ENCODE peak calls at places on chromosome 16, in ten cellular contexts. One of them, this sample, is unnamed.

GRCh38 chr16:22314661-22315626 is 17.7 kb downstream of the POLR3E start:
- DNase-seq in Ammon's horn: no peak
- DNase-seq in activated effector memory CD4-positive, alpha-beta T cell treated with Interleukin-2 at 50 U/mL for 16 hours: no peak
- DNase-seq in colonic mucosa: no peak
- DNase-seq in aorta: no peak
- DNase-seq in thoracic aorta: no peak
- DNase-seq in NCI-H345: no peak
- DNase-seq in stimulated activated CD4-positive, alpha-beta T cell treated with anti-CD3 and anti-CD28 coated beads, Interleukin-1b, Interleukin-23, amount 100 ng/mL, for 1 hour: no peak
- DNase-seq in T-helper 2 cell treated with Interferon-gamma antibody and Interleukin-4, amounts not matched to agents 5 μg/mL and 100 μg/mL, for 36 hours: no peak
- DNase-seq in activated T-helper 1 cell treated with Interleukin-2 at 50 U/mL for 16 hours: no peak
- DNase-seq in this sample: no peak

GRCh38 chr16:80527297-80527696 is 13.5 kb upstream of the DYNLRB2 start:
- DNase-seq in Ammon's horn: no peak
- DNase-seq in activated effector memory CD4-positive, alpha-beta T cell treated with Interleukin-2 at 50 U/mL for 16 hours: peak
- DNase-seq in colonic mucosa: peak
- DNase-seq in aorta: no peak
- DNase-seq in thoracic aorta: no peak
- DNase-seq in NCI-H345: peak
- DNase-seq in stimulated activated CD4-positive, alpha-beta T cell treated with anti-CD3 and anti-CD28 coated beads, Interleukin-1b, Interleukin-23, amount 100 ng/mL, for 1 hour: no peak
- DNase-seq in T-helper 2 cell treated with Interferon-gamma antibody and Interleukin-4, amounts not matched to agents 5 μg/mL and 100 μg/mL, for 36 hours: peak
- DNase-seq in activated T-helper 1 cell treated with Interleukin-2 at 50 U/mL for 16 hours: peak
- DNase-seq in this sample: peak

GRCh38 chr16:88672776-88673175 is 9.9 kb upstream of the MVD start:
- DNase-seq in Ammon's horn: no peak
- DNase-seq in activated effector memory CD4-positive, alpha-beta T cell treated with Interleukin-2 at 50 U/mL for 16 hours: no peak
- DNase-seq in colonic mucosa: no peak
- DNase-seq in aorta: no peak
- DNase-seq in thoracic aorta: no peak
- DNase-seq in NCI-H345: no peak
- DNase-seq in stimulated activated CD4-positive, alpha-beta T cell treated with anti-CD3 and anti-CD28 coated beads, Interleukin-1b, Interleukin-23, amount 100 ng/mL, for 1 hour: no peak
- DNase-seq in T-helper 2 cell treated with Interferon-gamma antibody and Interleukin-4, amounts not matched to agents 5 μg/mL and 100 μg/mL, for 36 hours: no peak
- DNase-seq in activated T-helper 1 cell treated with Interleukin-2 at 50 U/mL for 16 hours: no peak
- DNase-seq in this sample: no peak

GRCh38 chr16:64731891-64732290 is 390.0 kb downstream of the CDH11 start:
- DNase-seq in Ammon's horn: no peak
- DNase-seq in activated effector memory CD4-positive, alpha-beta T cell treated with Interleukin-2 at 50 U/mL for 16 hours: no peak
- DNase-seq in colonic mucosa: no peak
- DNase-seq in aorta: no peak
- DNase-seq in thoracic aorta: no peak
- DNase-seq in NCI-H345: no peak
- DNase-seq in stimulated activated CD4-positive, alpha-beta T cell treated with anti-CD3 and anti-CD28 coated beads, Interleukin-1b, Interleukin-23, amount 100 ng/mL, for 1 hour: no peak
- DNase-seq in T-helper 2 cell treated with Interferon-gamma antibody and Interleukin-4, amounts not matched to agents 5 μg/mL and 100 μg/mL, for 36 hours: no peak
- DNase-seq in activated T-helper 1 cell treated with Interleukin-2 at 50 U/mL for 16 hours: no peak
- DNase-seq in this sample: no peak

GRCh38 chr16:11152677-11153321 is 103.2 kb downstream of the SOCS1 start:
- DNase-seq in Ammon's horn: no peak
- DNase-seq in activated effector memory CD4-positive, alpha-beta T cell treated with Interleukin-2 at 50 U/mL for 16 hours: no peak
- DNase-seq in colonic mucosa: no peak
- DNase-seq in aorta: no peak
- DNase-seq in thoracic aorta: no peak
- DNase-seq in NCI-H345: peak
- DNase-seq in stimulated activated CD4-positive, alpha-beta T cell treated with anti-CD3 and anti-CD28 coated beads, Interleukin-1b, Interleukin-23, amount 100 ng/mL, for 1 hour: no peak
- DNase-seq in T-helper 2 cell treated with Interferon-gamma antibody and Interleukin-4, amounts not matched to agents 5 μg/mL and 100 μg/mL, for 36 hours: no peak
- DNase-seq in activated T-helper 1 cell treated with Interleukin-2 at 50 U/mL for 16 hours: no peak
- DNase-seq in this sample: no peak

GRCh38 chr16:47713225-47713595 is 252.1 kb downstream of the PHKB start:
- DNase-seq in Ammon's horn: no peak
- DNase-seq in activated effector memory CD4-positive, alpha-beta T cell treated with Interleukin-2 at 50 U/mL for 16 hours: no peak
- DNase-seq in colonic mucosa: no peak
- DNase-seq in aorta: no peak
- DNase-seq in thoracic aorta: no peak
- DNase-seq in NCI-H345: no peak
- DNase-seq in stimulated activated CD4-positive, alpha-beta T cell treated with anti-CD3 and anti-CD28 coated beads, Interleukin-1b, Interleukin-23, amount 100 ng/mL, for 1 hour: no peak
- DNase-seq in T-helper 2 cell treated with Interferon-gamma antibody and Interleukin-4, amounts not matched to agents 5 μg/mL and 100 μg/mL, for 36 hours: peak
- DNase-seq in activated T-helper 1 cell treated with Interleukin-2 at 50 U/mL for 16 hours: no peak
- DNase-seq in this sample: no peak

GRCh38 chr16:27685802-27686201 is 135.9 kb downstream of the KATNIP start:
- DNase-seq in Ammon's horn: no peak
- DNase-seq in activated effector memory CD4-positive, alpha-beta T cell treated with Interleukin-2 at 50 U/mL for 16 hours: no peak
- DNase-seq in colonic mucosa: no peak
- DNase-seq in aorta: no peak
- DNase-seq in thoracic aorta: no peak
- DNase-seq in NCI-H345: no peak
- DNase-seq in stimulated activated CD4-positive, alpha-beta T cell treated with anti-CD3 and anti-CD28 coated beads, Interleukin-1b, Interleukin-23, amount 100 ng/mL, for 1 hour: no peak
- DNase-seq in T-helper 2 cell treated with Interferon-gamma antibody and Interleukin-4, amounts not matched to agents 5 μg/mL and 100 μg/mL, for 36 hours: no peak
- DNase-seq in activated T-helper 1 cell treated with Interleukin-2 at 50 U/mL for 16 hours: no peak
- DNase-seq in this sample: no peak

GRCh38 chr16:48250520-48251278 is 3.4 kb upstream of the ABCC11 start:
- DNase-seq in Ammon's horn: no peak
- DNase-seq in activated effector memory CD4-positive, alpha-beta T cell treated with Interleukin-2 at 50 U/mL for 16 hours: no peak
- DNase-seq in colonic mucosa: no peak
- DNase-seq in aorta: no peak
- DNase-seq in thoracic aorta: no peak
- DNase-seq in NCI-H345: no peak
- DNase-seq in stimulated activated CD4-positive, alpha-beta T cell treated with anti-CD3 and anti-CD28 coated beads, Interleukin-1b, Interleukin-23, amount 100 ng/mL, for 1 hour: no peak
- DNase-seq in T-helper 2 cell treated with Interferon-gamma antibody and Interleukin-4, amounts not matched to agents 5 μg/mL and 100 μg/mL, for 36 hours: no peak
- DNase-seq in activated T-helper 1 cell treated with Interleukin-2 at 50 U/mL for 16 hours: no peak
- DNase-seq in this sample: no peak

GRCh38 chr16:81486555-81487061 is 42.0 kb downstream of the CMIP start:
- DNase-seq in Ammon's horn: no peak
- DNase-seq in activated effector memory CD4-positive, alpha-beta T cell treated with Interleukin-2 at 50 U/mL for 16 hours: no peak
- DNase-seq in colonic mucosa: peak
- DNase-seq in aorta: peak
- DNase-seq in thoracic aorta: no peak
- DNase-seq in NCI-H345: no peak
- DNase-seq in stimulated activated CD4-positive, alpha-beta T cell treated with anti-CD3 and anti-CD28 coated beads, Interleukin-1b, Interleukin-23, amount 100 ng/mL, for 1 hour: no peak
- DNase-seq in T-helper 2 cell treated with Interferon-gamma antibody and Interleukin-4, amounts not matched to agents 5 μg/mL and 100 μg/mL, for 36 hours: no peak
- DNase-seq in activated T-helper 1 cell treated with Interleukin-2 at 50 U/mL for 16 hours: no peak
- DNase-seq in this sample: no peak

GRCh38 chr16:16007743-16008111 is 58.3 kb downstream of the ABCC1 start:
- DNase-seq in Ammon's horn: no peak
- DNase-seq in activated effector memory CD4-positive, alpha-beta T cell treated with Interleukin-2 at 50 U/mL for 16 hours: no peak
- DNase-seq in colonic mucosa: no peak
- DNase-seq in aorta: no peak
- DNase-seq in thoracic aorta: no peak
- DNase-seq in NCI-H345: no peak
- DNase-seq in stimulated activated CD4-positive, alpha-beta T cell treated with anti-CD3 and anti-CD28 coated beads, Interleukin-1b, Interleukin-23, amount 100 ng/mL, for 1 hour: no peak
- DNase-seq in T-helper 2 cell treated with Interferon-gamma antibody and Interleukin-4, amounts not matched to agents 5 μg/mL and 100 μg/mL, for 36 hours: no peak
- DNase-seq in activated T-helper 1 cell treated with Interleukin-2 at 50 U/mL for 16 hours: no peak
- DNase-seq in this sample: no peak

GRCh38 chr16:46620265-46621005 is 744 bp downstream of the SHCBP1 start:
- DNase-seq in Ammon's horn: no peak
- DNase-seq in activated effector memory CD4-positive, alpha-beta T cell treated with Interleukin-2 at 50 U/mL for 16 hours: no peak
- DNase-seq in colonic mucosa: peak
- DNase-seq in aorta: no peak
- DNase-seq in thoracic aorta: no peak
- DNase-seq in NCI-H345: no peak
- DNase-seq in stimulated activated CD4-positive, alpha-beta T cell treated with anti-CD3 and anti-CD28 coated beads, Interleukin-1b, Interleukin-23, amount 100 ng/mL, for 1 hour: no peak
- DNase-seq in T-helper 2 cell treated with Interferon-gamma antibody and Interleukin-4, amounts not matched to agents 5 μg/mL and 100 μg/mL, for 36 hours: no peak
- DNase-seq in activated T-helper 1 cell treated with Interleukin-2 at 50 U/mL for 16 hours: no peak
- DNase-seq in this sample: no peak

GRCh38 chr16:1133810-1134520 is 18.9 kb upstream of the CACNA1H start:
- DNase-seq in Ammon's horn: no peak
- DNase-seq in activated effector memory CD4-positive, alpha-beta T cell treated with Interleukin-2 at 50 U/mL for 16 hours: no peak
- DNase-seq in colonic mucosa: no peak
- DNase-seq in aorta: no peak
- DNase-seq in thoracic aorta: no peak
- DNase-seq in NCI-H345: no peak
- DNase-seq in stimulated activated CD4-positive, alpha-beta T cell treated with anti-CD3 and anti-CD28 coated beads, Interleukin-1b, Interleukin-23, amount 100 ng/mL, for 1 hour: no peak
- DNase-seq in T-helper 2 cell treated with Interferon-gamma antibody and Interleukin-4, amounts not matched to agents 5 μg/mL and 100 μg/mL, for 36 hours: no peak
- DNase-seq in activated T-helper 1 cell treated with Interleukin-2 at 50 U/mL for 16 hours: no peak
- DNase-seq in this sample: no peak

GRCh38 chr16:4613636-4614570 is 785 bp downstream of the UBALD1 start:
- DNase-seq in Ammon's horn: no peak
- DNase-seq in activated effector memory CD4-positive, alpha-beta T cell treated with Interleukin-2 at 50 U/mL for 16 hours: peak
- DNase-seq in colonic mucosa: no peak
- DNase-seq in aorta: peak
- DNase-seq in thoracic aorta: no peak
- DNase-seq in NCI-H345: peak
- DNase-seq in stimulated activated CD4-positive, alpha-beta T cell treated with anti-CD3 and anti-CD28 coated beads, Interleukin-1b, Interleukin-23, amount 100 ng/mL, for 1 hour: no peak
- DNase-seq in T-helper 2 cell treated with Interferon-gamma antibody and Interleukin-4, amounts not matched to agents 5 μg/mL and 100 μg/mL, for 36 hours: peak
- DNase-seq in activated T-helper 1 cell treated with Interleukin-2 at 50 U/mL for 16 hours: no peak
- DNase-seq in this sample: no peak

GRCh38 chr16:57066625-57067024 is 25.8 kb upstream of the CPNE2 start:
- DNase-seq in Ammon's horn: no peak
- DNase-seq in activated effector memory CD4-positive, alpha-beta T cell treated with Interleukin-2 at 50 U/mL for 16 hours: no peak
- DNase-seq in colonic mucosa: no peak
- DNase-seq in aorta: no peak
- DNase-seq in thoracic aorta: no peak
- DNase-seq in NCI-H345: no peak
- DNase-seq in stimulated activated CD4-positive, alpha-beta T cell treated with anti-CD3 and anti-CD28 coated beads, Interleukin-1b, Interleukin-23, amount 100 ng/mL, for 1 hour: no peak
- DNase-seq in T-helper 2 cell treated with Interferon-gamma antibody and Interleukin-4, amounts not matched to agents 5 μg/mL and 100 μg/mL, for 36 hours: no peak
- DNase-seq in activated T-helper 1 cell treated with Interleukin-2 at 50 U/mL for 16 hours: no peak
- DNase-seq in this sample: no peak

GRCh38 chr16:69927056-69927757 is 23.9 kb upstream of the CLEC18A start:
- DNase-seq in Ammon's horn: peak
- DNase-seq in activated effector memory CD4-positive, alpha-beta T cell treated with Interleukin-2 at 50 U/mL for 16 hours: no peak
- DNase-seq in colonic mucosa: no peak
- DNase-seq in aorta: peak
- DNase-seq in thoracic aorta: no peak
- DNase-seq in NCI-H345: no peak
- DNase-seq in stimulated activated CD4-positive, alpha-beta T cell treated with anti-CD3 and anti-CD28 coated beads, Interleukin-1b, Interleukin-23, amount 100 ng/mL, for 1 hour: no peak
- DNase-seq in T-helper 2 cell treated with Interferon-gamma antibody and Interleukin-4, amounts not matched to agents 5 μg/mL and 100 μg/mL, for 36 hours: no peak
- DNase-seq in activated T-helper 1 cell treated with Interleukin-2 at 50 U/mL for 16 hours: no peak
- DNase-seq in this sample: no peak

GRCh38 chr16:84820771-84821170 is 986 bp downstream of the CRISPLD2 start:
- DNase-seq in Ammon's horn: no peak
- DNase-seq in activated effector memory CD4-positive, alpha-beta T cell treated with Interleukin-2 at 50 U/mL for 16 hours: no peak
- DNase-seq in colonic mucosa: no peak
- DNase-seq in aorta: no peak
- DNase-seq in thoracic aorta: no peak
- DNase-seq in NCI-H345: no peak
- DNase-seq in stimulated activated CD4-positive, alpha-beta T cell treated with anti-CD3 and anti-CD28 coated beads, Interleukin-1b, Interleukin-23, amount 100 ng/mL, for 1 hour: no peak
- DNase-seq in T-helper 2 cell treated with Interferon-gamma antibody and Interleukin-4, amounts not matched to agents 5 μg/mL and 100 μg/mL, for 36 hours: no peak
- DNase-seq in activated T-helper 1 cell treated with Interleukin-2 at 50 U/mL for 16 hours: no peak
- DNase-seq in this sample: no peak

GRCh38 chr16:85098565-85098964 is 13.7 kb downstream of the CIBAR2 start:
- DNase-seq in Ammon's horn: no peak
- DNase-seq in activated effector memory CD4-positive, alpha-beta T cell treated with Interleukin-2 at 50 U/mL for 16 hours: no peak
- DNase-seq in colonic mucosa: no peak
- DNase-seq in aorta: no peak
- DNase-seq in thoracic aorta: no peak
- DNase-seq in NCI-H345: no peak
- DNase-seq in stimulated activated CD4-positive, alpha-beta T cell treated with anti-CD3 and anti-CD28 coated beads, Interleukin-1b, Interleukin-23, amount 100 ng/mL, for 1 hour: no peak
- DNase-seq in T-helper 2 cell treated with Interferon-gamma antibody and Interleukin-4, amounts not matched to agents 5 μg/mL and 100 μg/mL, for 36 hours: no peak
- DNase-seq in activated T-helper 1 cell treated with Interleukin-2 at 50 U/mL for 16 hours: no peak
- DNase-seq in this sample: no peak

GRCh38 chr16:84462296-84463210 is 41.9 kb downstream of the MEAK7 start:
- DNase-seq in Ammon's horn: no peak
- DNase-seq in activated effector memory CD4-positive, alpha-beta T cell treated with Interleukin-2 at 50 U/mL for 16 hours: no peak
- DNase-seq in colonic mucosa: no peak
- DNase-seq in aorta: peak
- DNase-seq in thoracic aorta: no peak
- DNase-seq in NCI-H345: no peak
- DNase-seq in stimulated activated CD4-positive, alpha-beta T cell treated with anti-CD3 and anti-CD28 coated beads, Interleukin-1b, Interleukin-23, amount 100 ng/mL, for 1 hour: no peak
- DNase-seq in T-helper 2 cell treated with Interferon-gamma antibody and Interleukin-4, amounts not matched to agents 5 μg/mL and 100 μg/mL, for 36 hours: no peak
- DNase-seq in activated T-helper 1 cell treated with Interleukin-2 at 50 U/mL for 16 hours: no peak
- DNase-seq in this sample: no peak

GRCh38 chr16:87806608-87807546 is 41.1 kb upstream of the KLHDC4 start:
- DNase-seq in Ammon's horn: peak
- DNase-seq in activated effector memory CD4-positive, alpha-beta T cell treated with Interleukin-2 at 50 U/mL for 16 hours: peak
- DNase-seq in colonic mucosa: peak
- DNase-seq in aorta: peak
- DNase-seq in thoracic aorta: peak
- DNase-seq in NCI-H345: peak
- DNase-seq in stimulated activated CD4-positive, alpha-beta T cell treated with anti-CD3 and anti-CD28 coated beads, Interleukin-1b, Interleukin-23, amount 100 ng/mL, for 1 hour: no peak
- DNase-seq in T-helper 2 cell treated with Interferon-gamma antibody and Interleukin-4, amounts not matched to agents 5 μg/mL and 100 μg/mL, for 36 hours: peak
- DNase-seq in activated T-helper 1 cell treated with Interleukin-2 at 50 U/mL for 16 hours: peak
- DNase-seq in this sample: peak

GRCh38 chr16:73713817-73714495 is 582.7 kb upstream of the PSMD7 start:
- DNase-seq in Ammon's horn: peak
- DNase-seq in activated effector memory CD4-positive, alpha-beta T cell treated with Interleukin-2 at 50 U/mL for 16 hours: no peak
- DNase-seq in colonic mucosa: peak
- DNase-seq in aorta: no peak
- DNase-seq in thoracic aorta: no peak
- DNase-seq in NCI-H345: no peak
- DNase-seq in stimulated activated CD4-positive, alpha-beta T cell treated with anti-CD3 and anti-CD28 coated beads, Interleukin-1b, Interleukin-23, amount 100 ng/mL, for 1 hour: no peak
- DNase-seq in T-helper 2 cell treated with Interferon-gamma antibody and Interleukin-4, amounts not matched to agents 5 μg/mL and 100 μg/mL, for 36 hours: no peak
- DNase-seq in activated T-helper 1 cell treated with Interleukin-2 at 50 U/mL for 16 hours: no peak
- DNase-seq in this sample: no peak

GRCh38 chr16:63302841-63303240 is 1266.6 kb upstream of the CDH8 start:
- DNase-seq in Ammon's horn: no peak
- DNase-seq in activated effector memory CD4-positive, alpha-beta T cell treated with Interleukin-2 at 50 U/mL for 16 hours: no peak
- DNase-seq in colonic mucosa: no peak
- DNase-seq in aorta: no peak
- DNase-seq in thoracic aorta: no peak
- DNase-seq in NCI-H345: no peak
- DNase-seq in stimulated activated CD4-positive, alpha-beta T cell treated with anti-CD3 and anti-CD28 coated beads, Interleukin-1b, Interleukin-23, amount 100 ng/mL, for 1 hour: no peak
- DNase-seq in T-helper 2 cell treated with Interferon-gamma antibody and Interleukin-4, amounts not matched to agents 5 μg/mL and 100 μg/mL, for 36 hours: no peak
- DNase-seq in activated T-helper 1 cell treated with Interleukin-2 at 50 U/mL for 16 hours: no peak
- DNase-seq in this sample: no peak

This sample was measured in CD8-positive, alpha-beta T cell.